ENCODE peak calls at places on chromosomes 7 and 10, in nine cellular contexts. I is fibroblast of lung, N is spleen, L is kidney, M is PC-3, O is body of pancreas, Q is astrocyte, G is WERI-Rb-1, U is left lung. Z is an unnamed sample. For H3K36me3, the result is how much of the 10 kb centered on the place peaks cover.

GRCh38 chr7:128936798-128937197 is 929 bp upstream of the IRF5 start:
- DNase-seq in I (no peak), N (no peak), L (no peak), M (no peak), O (no peak), Q (no peak), G (no peak), U (no peak), Z (no peak)

GRCh38 chr10:93813507-93814465 is 56.0 kb downstream of the LGI1 start:
- DNase-seq in I (peak), N (peak), L (peak), M (peak), O (peak), Q (peak), G (peak), U (peak), Z (peak)

GRCh38 chr10:89668391-89669180 is 23.5 kb upstream of the PANK1 start:
- DNase-seq in I (no peak), N (no peak), L (no peak), M (peak), O (no peak), Q (no peak), G (no peak), U (no peak), Z (peak)

GRCh38 chr10:29922226-29922625 is 137.2 kb downstream of the JCAD start:
- DNase-seq in I (no peak), N (no peak), L (no peak), M (no peak), O (no peak), Q (no peak), G (no peak), U (no peak), Z (no peak)

GRCh38 chr7:156179872-156180390 is 367.7 kb upstream of the SHH start:
- DNase-seq in I (no peak), N (peak), L (no peak), M (no peak), O (no peak), Q (no peak), G (no peak), U (no peak), Z (no peak)

GRCh38 chr7:130118294-130118693 is 48.0 kb downstream of the KLHDC10 start:
- DNase-seq in I (no peak), N (no peak), L (no peak), M (no peak), O (no peak), Q (no peak), G (no peak), U (no peak), Z (no peak)

GRCh38 chr10:61464461-61465215 is 11.5 kb upstream of the TMEM26 start:
- DNase-seq in I (peak), N (no peak), L (no peak), M (peak), O (no peak), Q (peak), G (no peak), U (no peak), Z (peak)

GRCh38 chr7:16688249-16688648 is 42.3 kb downstream of the BZW2 start:
- DNase-seq in I (no peak), N (no peak), L (no peak), M (peak), O (no peak), Q (no peak), G (no peak), U (no peak), Z (peak)

GRCh38 chr10:118590334-118590733 is 5.1 kb downstream of the PRLHR start:
- DNase-seq in I (peak), N (no peak), L (no peak), M (peak), O (peak), Q (no peak), G (peak), U (no peak), Z (peak)

GRCh38 chr10:13776861-13777301 is 190.1 kb downstream of the PRPF18 start:
- DNase-seq in I (peak), N (no peak), L (no peak), M (peak), O (no peak), Q (peak), G (no peak), U (no peak), Z (peak)

GRCh38 chr10:38118072-38118807 is 24.1 kb downstream of the ZNF37A start:
- DNase-seq in I (peak), N (no peak), L (no peak), M (peak), O (no peak), Q (peak), G (no peak), U (no peak), Z (peak)

GRCh38 chr10:67884842-67885680 is 605 bp downstream of the SIRT1 start:
- DNase-seq in I (peak), N (peak), L (peak), M (peak), O (peak), Q (peak), G (peak), U (peak), Z (peak)

GRCh38 chr7:128708235-128708634 is 30.9 kb upstream of the CALU start:
- DNase-seq in I (no peak), N (no peak), L (no peak), M (no peak), O (no peak), Q (no peak), G (no peak), U (no peak), Z (no peak)

GRCh38 chr10:122154034-122154732 is 116.9 kb upstream of the BTBD16 start:
- DNase-seq in I (no peak), N (peak), L (no peak), M (no peak), O (no peak), Q (no peak), G (no peak), U (no peak), Z (no peak)

GRCh38 chr7:25852995-25853713 is 298.8 kb upstream of the NFE2L3 start:
- DNase-seq in I (no peak), N (no peak), L (no peak), M (no peak), O (no peak), Q (no peak), G (no peak), U (no peak), Z (no peak)

GRCh38 chr7:103985565-103986126 is 3.8 kb downstream of the RELN start:
- DNase-seq in I (no peak), N (no peak), L (no peak), M (no peak), O (no peak), Q (no peak), G (no peak), U (no peak), Z (no peak)

GRCh38 chr10:3323865-3324498 is 151.4 kb upstream of the PITRM1 start:
- DNase-seq in I (peak), N (no peak), L (no peak), M (peak), O (no peak), Q (peak), G (no peak), U (no peak), Z (peak)

GRCh38 chr7:23294549-23295400 is 4.4 kb upstream of the MALSU1 start:
- DNase-seq in I (no peak), N (no peak), L (no peak), M (no peak), O (no peak), Q (no peak), G (no peak), U (no peak), Z (no peak)

GRCh38 chr7:85310301-85310700 is 123.4 kb upstream of the SEMA3D start:
- DNase-seq in I (no peak), N (no peak), L (no peak), M (no peak), O (no peak), Q (no peak), G (no peak), U (no peak), Z (no peak)

GRCh38 chr7:4663239-4663638 is 18.9 kb upstream of the FOXK1 start:
- DNase-seq in I (no peak), N (no peak), L (no peak), M (no peak), O (no peak), Q (no peak), G (no peak), U (no peak), Z (no peak)

GRCh38 chr10:112605063-112605462 is 158.0 kb downstream of the VTI1A start:
- DNase-seq in I (no peak), N (no peak), L (no peak), M (no peak), O (no peak), Q (no peak), G (no peak), U (no peak), Z (no peak)

GRCh38 chr7:131212114-131212513 is 115.6 kb upstream of the MKLN1 start:
- DNase-seq in I (no peak), N (no peak), L (no peak), M (no peak), O (no peak), Q (no peak), G (no peak), U (no peak), Z (peak)

GRCh38 chr7:44378744-44379143 is 53.4 kb upstream of the CAMK2B start:
- DNase-seq in I (peak), N (no peak), L (peak), M (peak), O (no peak), Q (peak), G (no peak), U (no peak), Z (peak)

GRCh38 chr7:92527300-92528187 is 776 bp downstream of the PEX1 start:
- DNase-seq in I (peak), N (peak), L (peak), M (peak), O (peak), Q (peak), G (peak), U (peak), Z (peak)

GRCh38 chr7:142012825-142013506 is 17.3 kb downstream of the MGAM start:
- DNase-seq in I (peak), N (no peak), L (no peak), M (peak), O (no peak), Q (no peak), G (peak), U (no peak), Z (peak)

GRCh38 chr7:151752816-151753600 is 123.9 kb downstream of the PRKAG2 start:
- DNase-seq in I (peak), N (no peak), L (no peak), M (no peak), O (no peak), Q (peak), G (no peak), U (no peak), Z (no peak)

GRCh38 chr7:143434660-143435059 is 8.6 kb upstream of the TAS2R60 start:
- DNase-seq in I (peak), N (no peak), L (no peak), M (peak), O (peak), Q (no peak), G (no peak), U (no peak), Z (peak)

GRCh38 chr7:143437568-143437967 is 5.7 kb upstream of the TAS2R60 start:
- DNase-seq in I (no peak), N (no peak), L (no peak), M (no peak), O (no peak), Q (no peak), G (no peak), U (no peak), Z (no peak)

GRCh38 chr7:143436539-143436938 is 6.7 kb upstream of the TAS2R60 start:
- DNase-seq in I (no peak), N (no peak), L (no peak), M (no peak), O (no peak), Q (no peak), G (no peak), U (no peak), Z (no peak)

GRCh38 chr7:143433759-143434158 is 9.5 kb upstream of the TAS2R60 start:
- DNase-seq in I (no peak), N (no peak), L (no peak), M (no peak), O (no peak), Q (no peak), G (no peak), U (no peak), Z (no peak)

GRCh38 chr7:143435266-143435665 is 8.0 kb upstream of the TAS2R60 start:
- DNase-seq in I (no peak), N (no peak), L (no peak), M (peak), O (no peak), Q (no peak), G (no peak), U (no peak), Z (peak)
- H3K4me3 ChIP-seq in I (no peak), N (no peak), L (no peak), M (no peak), O (no peak), Q (no peak), G (no peak), U (no peak), Z (no peak)

DNA sequence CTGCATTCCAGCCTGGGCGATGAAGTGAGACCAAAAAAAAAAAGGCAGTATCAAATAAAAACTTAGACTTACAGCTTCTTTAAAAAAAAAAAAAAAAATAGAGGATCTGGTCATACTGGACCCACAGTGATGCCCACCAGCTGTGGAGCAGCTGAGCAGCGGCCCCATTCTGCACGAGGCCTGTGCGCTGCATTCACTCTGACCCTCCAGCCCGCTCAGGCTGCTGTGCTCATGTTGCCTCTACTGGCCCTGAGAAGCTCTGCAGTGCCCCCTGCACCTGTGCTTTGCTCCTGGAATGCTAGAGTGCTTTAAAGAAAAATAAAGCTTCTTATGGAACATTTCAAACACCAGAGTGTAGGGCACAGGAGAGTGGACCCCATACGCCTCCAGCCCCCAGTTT is 33.2 kb downstream of the TMEM120A start:
- DNase-seq in I (no peak), N (no peak), L (no peak), M (no peak), O (no peak), Q (no peak), G (no peak), U (no peak), Z (no peak)
- TF ChIP-seq CTCF in I (no peak), N (no peak), L (no peak), M (peak), O (no peak), Q (peak), G (peak), U (no peak), Z (no peak)

DNA sequence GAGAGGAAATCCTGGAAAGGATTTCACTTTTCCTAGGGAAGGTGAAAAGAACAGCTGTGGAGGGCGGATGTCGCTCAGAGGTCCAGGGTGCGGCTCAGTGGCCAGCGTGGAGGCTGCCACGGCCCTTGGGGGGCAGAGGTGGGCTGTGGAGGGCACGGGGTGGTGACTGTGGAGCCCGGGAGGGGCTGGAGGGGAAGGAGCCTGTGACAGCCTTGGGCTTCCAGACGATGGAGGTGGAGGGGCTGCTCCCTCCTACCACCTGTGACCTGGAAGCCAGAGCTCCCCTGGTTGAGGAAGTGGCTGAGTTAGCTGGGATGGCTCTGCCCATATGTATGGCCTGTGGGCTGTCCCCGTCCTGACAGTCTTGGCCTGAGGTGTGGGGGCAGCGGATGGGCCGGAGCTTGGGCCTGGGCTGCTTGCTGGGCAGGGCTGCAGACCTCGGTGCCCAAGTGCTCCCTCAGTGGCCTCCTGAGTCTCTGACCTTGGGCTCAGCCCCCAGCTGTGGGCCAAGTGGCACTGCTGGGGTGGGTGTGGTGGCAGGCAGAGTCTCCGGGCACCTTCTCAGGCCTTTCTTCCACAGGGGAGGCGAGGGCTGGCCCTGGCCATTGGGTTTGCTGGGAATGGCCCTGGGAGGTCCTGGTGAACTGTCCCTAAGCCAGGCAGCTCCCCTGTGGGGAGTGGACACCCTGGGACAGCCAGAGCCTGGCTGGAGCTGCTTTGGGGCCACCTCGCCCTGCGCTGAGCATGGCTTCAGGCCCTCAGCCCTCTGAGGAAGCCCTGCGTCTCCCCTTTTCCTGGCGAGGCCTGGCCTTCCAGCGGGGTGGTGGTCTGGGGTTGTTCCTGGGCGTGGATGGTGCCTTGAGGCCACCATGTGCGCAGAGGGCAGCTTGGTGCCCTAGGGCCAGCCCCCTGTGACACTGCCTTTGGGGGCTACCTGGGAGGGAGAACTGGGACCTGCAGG is 3.9 kb downstream of the BRI3 start:
- DNase-seq in I (no peak), N (no peak), L (peak), M (no peak), O (no peak), Q (no peak), G (no peak), U (no peak), Z (no peak)
- H3K36me3 ChIP-seq in I (under half), N (under half), L (under half), M (under half), O (under half), Q (under half), G (under half), U (under half), Z (under half)

GRCh38 chr7:134778941-134779740 is at the start of gene CALD1:
- DNase-seq in I (peak), N (no peak), L (peak), M (peak), O (peak), Q (peak), G (no peak), U (peak), Z (peak)
- H3K4me3 ChIP-seq in I (peak), N (peak), L (peak), M (peak), O (no peak), Q (peak), G (no peak), U (peak), Z (peak)

DNA sequence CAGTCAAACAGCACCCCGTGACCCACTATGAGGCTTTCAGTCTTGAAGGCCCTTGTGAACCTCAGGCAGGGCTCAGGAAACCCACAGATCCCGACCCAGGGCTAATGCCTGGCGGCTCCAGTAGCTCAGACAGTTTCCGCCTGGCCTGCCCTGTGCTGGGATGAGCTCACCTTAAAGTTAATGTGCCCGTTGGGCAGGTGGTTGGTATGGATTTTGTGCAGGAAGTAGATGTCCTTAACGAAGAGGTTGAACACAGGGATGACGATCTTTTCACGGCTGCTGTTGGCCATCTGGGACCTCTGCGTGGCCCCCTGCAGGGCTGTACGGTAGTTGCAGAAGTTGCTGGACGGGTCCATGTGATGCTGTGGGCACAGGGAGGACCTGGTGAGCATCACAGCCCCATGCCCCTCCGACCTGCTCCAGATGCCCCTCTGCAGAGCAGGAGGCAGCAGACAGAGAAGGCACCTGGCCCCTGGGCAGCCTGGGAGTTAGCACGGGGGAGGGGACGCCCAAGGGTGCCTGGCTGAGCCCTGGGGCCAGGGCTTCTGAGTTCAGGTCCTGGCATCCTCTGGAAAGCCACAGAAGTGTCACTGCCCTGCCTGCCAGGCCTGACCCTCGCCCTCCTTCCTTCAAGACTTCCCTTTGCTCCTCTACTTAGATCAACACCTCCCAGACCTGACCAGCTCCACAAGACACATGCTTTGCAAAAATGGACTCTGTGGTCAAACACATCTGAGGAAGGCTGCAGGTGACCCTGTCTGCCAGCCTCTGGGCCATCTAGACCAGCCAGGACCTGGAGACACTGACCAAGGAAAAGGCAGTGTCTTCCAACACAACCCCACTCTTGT is 59.8 kb downstream of the CSGALNACT2 start:
- DNase-seq in I (no peak), N (peak), L (peak), M (peak), O (no peak), Q (no peak), G (peak), U (peak), Z (no peak)
- TF ChIP-seq CTCF in I (peak), N (no peak), L (peak), M (peak), O (peak), Q (peak), G (peak), U (peak), Z (peak)

DNA sequence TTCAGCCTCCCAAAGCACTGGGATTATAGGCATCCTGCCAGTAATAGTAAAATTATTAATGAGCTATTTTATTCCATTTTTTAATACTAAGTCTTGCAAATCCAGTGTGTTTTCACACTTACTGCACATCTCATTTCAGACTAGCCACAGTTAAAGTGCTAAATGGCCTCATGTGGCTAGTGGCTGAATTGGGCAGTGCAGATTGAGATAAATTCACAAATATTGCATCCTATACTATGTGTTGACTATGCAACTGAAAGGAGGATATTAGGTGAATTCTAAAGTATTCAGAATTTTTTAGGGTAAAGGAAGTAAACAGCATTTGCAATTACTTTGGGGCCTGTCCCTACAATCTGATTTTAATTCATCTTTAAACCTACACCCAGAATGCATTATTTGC is 10.2 kb downstream of the APBB1IP start:
- DNase-seq in I (no peak), N (no peak), L (no peak), M (no peak), O (no peak), Q (no peak), G (no peak), U (no peak), Z (no peak)
- H3K36me3 ChIP-seq in I (under half), N (under half), L (under half), M (under half), O (under half), Q (under half), G (under half), U (under half), Z (under half)